ENCODE peak calls at places on chromosome 17, in five cellular contexts. U is GM23338, M is neural progenitor cell, G is OCI-LY7, P is HCT116. R is an unnamed sample.

GRCh38 chr17:57544834-57545463 is 200.2 kb downstream of the CCDC182 start:
- DNase-seq in U (no peak), M (no peak), G (no peak), P (no peak), R (no peak)

GRCh38 chr17:38824899-38825761 is at the start of gene CWC25:
- DNase-seq in U (peak; percentile 92), M (peak; percentile 96), G (peak; percentile 95), P (peak; percentile 93), R (peak; percentile 93)

GRCh38 chr17:82787081-82787848 is 35.4 kb downstream of the TBCD start:
- DNase-seq in U (no peak), M (no peak), G (peak; percentile 97), P (no peak), R (no peak)

GRCh38 chr17:46977348-46977747 is 1.7 kb downstream of the RPRML start:
- DNase-seq in U (peak; percentile 97), M (peak; percentile 93), G (peak; percentile 72), P (no peak), R (peak; percentile 72)

GRCh38 chr17:57803026-57803425 is 46.8 kb downstream of the MRPS23 start:
- DNase-seq in U (peak; percentile 37), M (peak; percentile 70), G (no peak), P (no peak), R (no peak)

GRCh38 chr17:59753522-59754467 is 46.3 kb downstream of the VMP1 start:
- DNase-seq in U (peak; percentile 91), M (peak; percentile 81), G (peak; percentile 82), P (peak; percentile 88), R (peak; percentile 97)

GRCh38 chr17:71941920-71942319 is 178.9 kb upstream of the SOX9 start:
- DNase-seq in U (no peak), M (no peak), G (no peak), P (no peak), R (no peak)

GRCh38 chr17:51230306-51230705 is 29.5 kb downstream of the MBTD1 start:
- DNase-seq in U (no peak), M (no peak), G (peak; percentile 76), P (no peak), R (no peak)

GRCh38 chr17:7144203-7144602 is 29.6 kb upstream of the ASGR2 start:
- DNase-seq in U (peak; percentile 66), M (no peak), G (no peak), P (no peak), R (no peak)

GRCh38 chr17:46842835-46843234 is 8.5 kb upstream of the WNT9B start:
- DNase-seq in U (peak; percentile 66), M (no peak), G (no peak), P (peak; percentile 33), R (peak; percentile 47)

GRCh38 chr17:51079049-51079448 is 41.6 kb downstream of the SPAG9 start:
- DNase-seq in U (no peak), M (no peak), G (no peak), P (no peak), R (peak; percentile 64)

GRCh38 chr17:19706791-19707727 is 9.3 kb downstream of the SLC47A2 start:
- DNase-seq in U (no peak), M (peak; percentile 71), G (no peak), P (no peak), R (no peak)

GRCh38 chr17:1779571-1780074 is 17.8 kb downstream of the SERPINF1 start:
- DNase-seq in U (no peak), M (no peak), G (no peak), P (no peak), R (peak; percentile 77)

GRCh38 chr17:81966343-81967243 is 5.6 kb upstream of the NOTUM start:
- DNase-seq in U (peak; percentile 83), M (peak; percentile 80), G (peak; percentile 69), P (no peak), R (no peak)

GRCh38 chr17:41655611-41656111 is 31.3 kb upstream of the KRT17 start:
- DNase-seq in U (peak; percentile 72), M (peak; percentile 71), G (no peak), P (no peak), R (peak; percentile 50)

GRCh38 chr17:72811976-72812687 is 280.4 kb downstream of the SLC39A11 start:
- DNase-seq in U (no peak), M (no peak), G (no peak), P (no peak), R (no peak)

GRCh38 chr17:45296003-45296832 is 20.6 kb downstream of the MAP3K14 start:
- DNase-seq in U (no peak), M (no peak), G (peak; percentile 72), P (no peak), R (peak; percentile 91)

GRCh38 chr17:5585814-5586558 is 1.7 kb upstream of the NLRP1 start:
- DNase-seq in U (peak; percentile 38), M (no peak), G (no peak), P (no peak), R (peak; percentile 80)

GRCh38 chr17:2083613-2084128 is 28.8 kb downstream of the HIC1 start:
- DNase-seq in U (no peak), M (no peak), G (no peak), P (no peak), R (no peak)

GRCh38 chr17:64001763-64002529 is 3.8 kb downstream of the PRR29 start:
- DNase-seq in U (no peak), M (peak; percentile 1), G (no peak), P (no peak), R (no peak)

GRCh38 chr17:60269417-60269816 is 119.6 kb downstream of the CA4 start:
- DNase-seq in U (no peak), M (no peak), G (no peak), P (no peak), R (peak; percentile 12)

GRCh38 chr17:45038771-45039634 is 12.4 kb downstream of the DCAKD start:
- DNase-seq in U (no peak), M (no peak), G (no peak), P (no peak), R (no peak)

GRCh38 chr17:56801506-56802178 is 32.1 kb downstream of the C17orf67 start:
- DNase-seq in U (no peak), M (no peak), G (no peak), P (no peak), R (no peak)

GRCh38 chr17:78748730-78749317 is 33.2 kb downstream of the CYTH1 start:
- DNase-seq in U (no peak), M (no peak), G (peak; percentile 53), P (no peak), R (peak; percentile 58)

GRCh38 chr17:29005936-29006438 is at the start of gene SEZ6:
- DNase-seq in U (peak; percentile 95), M (peak; percentile 94), G (peak; percentile 44), P (peak; percentile 8), R (peak; percentile 40)

GRCh38 chr17:83067718-83068261 is 11.6 kb upstream of the METRNL start:
- DNase-seq in U (no peak), M (peak; percentile 57), G (no peak), P (no peak), R (peak; percentile 39)

GRCh38 chr17:20935740-20936139 is 107.1 kb downstream of the USP22 start:
- DNase-seq in U (no peak), M (no peak), G (no peak), P (no peak), R (peak; percentile 84)

GRCh38 chr17:51119415-51120356 is 982 bp downstream of the SPAG9 start:
- DNase-seq in U (peak; percentile 71), M (peak; percentile 60), G (peak; percentile 75), P (peak; percentile 38), R (peak; percentile 58)

DNA sequence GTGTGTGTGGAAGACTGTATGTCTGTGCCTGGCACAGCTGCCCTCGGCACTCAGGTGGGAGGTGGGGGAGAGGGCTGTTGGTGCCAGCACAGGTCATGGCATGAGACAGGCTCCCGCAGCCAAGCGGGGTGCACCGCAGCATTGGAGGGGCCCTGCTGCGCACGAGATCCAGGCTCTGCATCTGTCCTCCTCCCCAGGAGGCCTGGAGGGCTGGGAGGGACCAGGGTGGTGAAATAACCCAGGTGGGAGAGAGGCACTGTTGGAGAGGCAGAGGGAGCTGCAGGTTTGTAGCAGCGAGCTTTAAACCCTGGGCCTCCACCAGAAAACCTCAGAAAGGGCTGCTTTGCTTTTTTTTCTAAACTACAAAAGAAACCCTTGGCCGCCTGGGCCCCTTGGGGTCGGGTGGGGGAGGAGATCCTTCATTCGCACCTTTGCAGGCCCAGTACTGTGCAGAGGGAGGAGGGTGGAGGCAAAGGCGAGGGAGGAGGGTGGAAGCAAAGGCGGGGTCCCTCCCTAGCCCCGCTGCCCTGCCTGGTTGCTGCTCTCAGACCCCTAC is 241.7 kb downstream of the SEC14L1 start:
- DNase-seq in U (no peak), M (peak; percentile 51), G (peak; percentile 85), P (no peak), R (no peak)
- TF ChIP-seq EZH2phosphoT487 in U (no peak), M (no peak), G (no peak), P (no peak), R (no peak)

GRCh38 chr17:48681609-48682008 is 40.7 kb downstream of the PRAC1 start:
- DNase-seq in U (no peak), M (no peak), G (no peak), P (no peak), R (peak; percentile 40)
- TF ChIP-seq EZH2phosphoT487 in U (no peak), M (no peak), G (no peak), P (no peak), R (no peak)

GRCh38 chr17:79792371-79792871 is 4.5 kb downstream of the CBX8 start:
- DNase-seq in U (peak; percentile 54), M (no peak), G (no peak), P (no peak), R (no peak)
- TF ChIP-seq EZH2phosphoT487 in U (no peak), M (no peak), G (no peak), P (no peak), R (no peak)

GRCh38 chr17:74839955-74840354 is 19.7 kb downstream of the GRIN2C start:
- DNase-seq in U (no peak), M (no peak), G (no peak), P (no peak), R (no peak)
- TF ChIP-seq EZH2phosphoT487 in U (no peak), M (no peak), G (no peak), P (no peak), R (no peak)

DNA sequence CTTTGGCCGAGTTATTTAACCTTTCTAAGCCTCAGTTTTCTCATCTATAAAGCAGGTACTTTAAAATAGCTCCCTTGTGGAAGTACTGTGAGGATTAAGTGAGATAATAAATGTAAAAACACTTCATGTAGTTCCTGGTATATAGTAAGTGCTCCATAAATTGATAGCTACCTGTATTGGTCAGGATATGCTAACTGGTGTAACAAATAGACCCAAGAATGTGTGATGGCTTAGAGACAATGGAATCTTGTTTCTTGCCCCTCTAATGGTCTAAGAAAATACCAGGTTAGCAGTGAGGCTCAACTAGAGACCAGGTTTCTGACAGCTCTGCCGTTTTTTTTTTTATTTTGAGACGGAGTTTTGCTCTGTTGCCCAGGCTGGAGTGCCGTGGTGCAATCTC is 29.8 kb downstream of the CCR7 start:
- DNase-seq in U (no peak), M (no peak), G (no peak), P (no peak), R (no peak)
- TF ChIP-seq EZH2phosphoT487 in U (no peak), M (no peak), G (no peak), P (no peak), R (no peak)

DNA sequence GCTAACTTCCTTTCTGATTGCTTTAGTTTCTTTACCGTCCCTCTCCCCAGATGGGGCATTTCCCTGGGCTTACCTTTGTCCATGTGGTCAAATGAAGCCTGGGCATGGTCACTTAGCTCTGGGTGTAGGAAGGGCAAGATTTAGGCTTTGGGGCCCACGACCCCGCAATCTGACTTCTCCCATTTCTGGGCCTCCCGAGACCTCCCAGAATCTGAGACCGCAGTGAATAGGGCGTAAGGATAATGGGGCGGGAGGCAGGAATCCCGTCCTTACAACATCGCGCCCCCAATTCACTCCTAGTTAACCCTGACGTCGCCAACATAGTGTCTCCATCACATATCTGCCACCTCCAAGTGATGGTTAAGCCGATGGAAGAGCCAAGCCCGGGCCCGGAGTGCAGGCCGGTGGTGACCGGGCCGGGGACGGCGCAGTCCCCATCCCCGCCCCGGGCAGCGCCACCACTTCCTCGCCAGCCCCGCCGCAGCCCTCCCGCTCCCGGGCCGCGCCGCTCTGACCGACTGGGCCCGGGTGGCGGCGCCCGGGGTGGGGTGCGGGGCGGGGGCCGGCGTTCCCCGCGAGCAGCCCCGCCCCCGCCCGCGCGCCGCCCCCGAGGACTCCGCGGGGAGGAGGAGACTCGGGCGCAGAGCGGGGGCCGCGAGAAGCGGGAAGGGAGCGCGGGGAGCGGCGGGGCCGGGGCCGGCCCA is at the start of gene RHBDL3:
- DNase-seq in U (peak; percentile 70), M (peak; percentile 67), G (no peak), P (no peak), R (no peak)
- TF ChIP-seq EZH2phosphoT487 in U (no peak), M (no peak), G (peak; percentile 92), P (no peak), R (no peak)